ENCODE peak calls at places on chromosome 22, in eight cellular contexts. I, N, K, X, Q, D, M and O are unnamed samples.

GRCh38 chr22:26446808-26447515 is 17.9 kb downstream of the ASPHD2 start:
- DNase-seq in I (no peak), N (no peak), K (no peak), X (no peak), Q (no peak), D (no peak), M (no peak), O (no peak)

GRCh38 chr22:26822300-26822699 is 164.9 kb downstream of the MIAT start:
- DNase-seq in I (no peak), N (no peak), K (no peak), X (no peak), Q (no peak), D (no peak), M (no peak), O (no peak)

GRCh38 chr22:23271597-23271908 is 91.2 kb downstream of the BCR start:
- DNase-seq in I (no peak), N (no peak), K (no peak), X (no peak), Q (no peak), D (no peak), M (no peak), O (no peak)

GRCh38 chr22:42649261-42650056 is at the start of gene CYB5R3:
- DNase-seq in I (peak), N (no peak), K (peak), X (peak), Q (peak), D (no peak), M (peak), O (peak)

GRCh38 chr22:41458161-41458728 is 10.2 kb downstream of the PHF5A start:
- DNase-seq in I (no peak), N (no peak), K (no peak), X (no peak), Q (no peak), D (no peak), M (no peak), O (no peak)

GRCh38 chr22:37195921-37196320 is 7.9 kb upstream of the C1QTNF6 start:
- DNase-seq in I (no peak), N (no peak), K (no peak), X (no peak), Q (no peak), D (no peak), M (no peak), O (no peak)

GRCh38 chr22:32353840-32354239 is 3.8 kb upstream of the RFPL3 start:
- DNase-seq in I (no peak), N (no peak), K (no peak), X (no peak), Q (peak), D (no peak), M (no peak), O (no peak)

GRCh38 chr22:23404689-23405365 is 175.3 kb downstream of the IGLL1 start:
- DNase-seq in I (no peak), N (no peak), K (no peak), X (no peak), Q (peak), D (no peak), M (no peak), O (no peak)

GRCh38 chr22:35409783-35410662 is 10.1 kb downstream of the MCM5 start:
- DNase-seq in I (no peak), N (no peak), K (no peak), X (no peak), Q (no peak), D (peak), M (no peak), O (no peak)

GRCh38 chr22:26404851-26405357 is 24.2 kb upstream of the ASPHD2 start:
- DNase-seq in I (no peak), N (no peak), K (no peak), X (no peak), Q (no peak), D (no peak), M (no peak), O (no peak)

GRCh38 chr22:24920029-24920428 is 26.5 kb downstream of the LHFPL7 start:
- DNase-seq in I (no peak), N (no peak), K (no peak), X (no peak), Q (no peak), D (no peak), M (no peak), O (no peak)

GRCh38 chr22:41833369-41834004 is 582 bp downstream of the SREBF2 start:
- DNase-seq in I (no peak), N (no peak), K (no peak), X (no peak), Q (peak), D (no peak), M (no peak), O (peak)

GRCh38 chr22:23386822-23387580 is 193.1 kb downstream of the IGLL1 start:
- DNase-seq in I (no peak), N (no peak), K (no peak), X (no peak), Q (peak), D (no peak), M (no peak), O (no peak)